ENCODE peak calls at places on chromosomes 11 and 22, in eight cellular contexts. I is fibroblast of lung, Q is right lobe of liver, R is cardiac muscle cell, K is breast epithelium, N is HCT116, M is sigmoid colon, F is brain microvascular endothelial cell. C is an unnamed sample. For H3K36me3, the result is how much of the 10 kb centered on the place peaks cover.

GRCh38 chr11:63837719-63838118 is 1.2 kb upstream of the MARK2 start:
- DNase-seq in I (no peak), Q (no peak), R (no peak), K (no peak), N (no peak), M (no peak), F (no peak), C (no peak)

GRCh38 chr11:69057801-69058200 is 9.1 kb downstream of the TPCN2 start:
- DNase-seq in I (no peak), Q (no peak), R (no peak), K (no peak), N (no peak), M (no peak), F (no peak), C (no peak)

GRCh38 chr11:46665356-46665755 is 35.1 kb downstream of the ARHGAP1 start:
- DNase-seq in I (no peak), Q (no peak), R (no peak), K (no peak), N (no peak), M (peak), F (no peak), C (no peak)

GRCh38 chr22:35328472-35328885 is 28.8 kb downstream of the TOM1 start:
- DNase-seq in I (no peak), Q (peak), R (no peak), K (peak), N (no peak), M (peak), F (no peak), C (no peak)

GRCh38 chr22:44456661-44457412 is 41.2 kb downstream of the RTL6 start:
- DNase-seq in I (no peak), Q (no peak), R (no peak), K (no peak), N (no peak), M (no peak), F (no peak), C (no peak)

GRCh38 chr11:35079581-35079980 is 59.4 kb upstream of the CD44 start:
- DNase-seq in I (no peak), Q (no peak), R (no peak), K (no peak), N (no peak), M (no peak), F (no peak), C (no peak)

GRCh38 chr11:12706531-12707499 is 32.6 kb downstream of the TEAD1 start:
- DNase-seq in I (no peak), Q (peak), R (peak), K (no peak), N (no peak), M (no peak), F (no peak), C (no peak)

GRCh38 chr11:59666969-59667368 is 1.9 kb downstream of the PATL1 start:
- DNase-seq in I (no peak), Q (no peak), R (peak), K (no peak), N (no peak), M (no peak), F (no peak), C (no peak)

GRCh38 chr22:32502346-32502745 is 27.7 kb downstream of the FBXO7 start:
- DNase-seq in I (no peak), Q (no peak), R (no peak), K (no peak), N (no peak), M (no peak), F (no peak), C (no peak)

GRCh38 chr11:33734441-33735165 is 1.6 kb downstream of the CD59 start:
- DNase-seq in I (peak), Q (no peak), R (peak), K (no peak), N (no peak), M (no peak), F (peak), C (no peak)

GRCh38 chr11:122344281-122344680 is 228.3 kb upstream of the BLID start:
- DNase-seq in I (peak), Q (no peak), R (peak), K (no peak), N (no peak), M (no peak), F (peak), C (peak)

GRCh38 chr11:64599698-64600211 is 8.7 kb downstream of the SLC22A12 start:
- DNase-seq in I (no peak), Q (no peak), R (no peak), K (no peak), N (no peak), M (no peak), F (no peak), C (no peak)

GRCh38 chr11:7167976-7168740 is 79.4 kb downstream of the RBMXL2 start:
- DNase-seq in I (no peak), Q (no peak), R (no peak), K (no peak), N (no peak), M (no peak), F (no peak), C (no peak)

GRCh38 chr11:63536669-63537292 is at the start of gene PLAAT4:
- DNase-seq in I (peak), Q (peak), R (peak), K (no peak), N (no peak), M (peak), F (peak), C (no peak)

GRCh38 chr22:42316988-42317387 is 46.5 kb upstream of the TCF20 start:
- DNase-seq in I (peak), Q (no peak), R (peak), K (no peak), N (no peak), M (peak), F (no peak), C (no peak)

GRCh38 chr11:2777396-2777795 is 77.6 kb upstream of the KCNQ1OT1 start:
- DNase-seq in I (peak), Q (peak), R (peak), K (peak), N (no peak), M (peak), F (no peak), C (no peak)

GRCh38 chr22:33860386-33860785 is 59.9 kb downstream of the LARGE1 start:
- DNase-seq in I (no peak), Q (no peak), R (no peak), K (no peak), N (no peak), M (no peak), F (no peak), C (no peak)

GRCh38 chr22:49230194-49230577 is 597.5 kb downstream of the BRD1 start:
- DNase-seq in I (no peak), Q (no peak), R (no peak), K (peak), N (no peak), M (no peak), F (no peak), C (no peak)

GRCh38 chr11:123382555-123383074 is 47.5 kb upstream of the GRAMD1B start:
- DNase-seq in I (no peak), Q (no peak), R (no peak), K (no peak), N (no peak), M (no peak), F (no peak), C (no peak)

GRCh38 chr22:40838486-40838885 is 18.0 kb downstream of the ST13 start:
- DNase-seq in I (no peak), Q (no peak), R (no peak), K (no peak), N (no peak), M (no peak), F (no peak), C (no peak)
- H3K36me3 ChIP-seq in I (under half), Q (under half), R (half or more), K (under half), N (half or more), M (under half), F (half or more), C (under half)

GRCh38 chr11:133531971-133532651 is at the start of gene OPCML:
- DNase-seq in I (no peak), Q (no peak), R (no peak), K (no peak), N (no peak), M (no peak), F (no peak), C (no peak)
- H3K4me3 ChIP-seq in I (no peak), Q (no peak), R (no peak), K (no peak), N (no peak), M (no peak), F (no peak), C (no peak)

GRCh38 chr11:103111400-103111799 is 2.2 kb downstream of the DYNC2H1 start:
- DNase-seq in I (no peak), Q (no peak), R (no peak), K (no peak), N (no peak), M (no peak), F (no peak), C (no peak)

GRCh38 chr11:103112364-103112763 is 3.1 kb downstream of the DYNC2H1 start:
- DNase-seq in I (no peak), Q (no peak), R (peak), K (no peak), N (no peak), M (no peak), F (no peak), C (no peak)

GRCh38 chr11:103109818-103110388 is 677 bp downstream of the DYNC2H1 start:
- DNase-seq in I (peak), Q (no peak), R (peak), K (no peak), N (no peak), M (no peak), F (peak), C (no peak)

GRCh38 chr11:103108933-103109817 is at the start of gene DYNC2H1:
- DNase-seq in I (peak), Q (peak), R (peak), K (peak), N (peak), M (peak), F (peak), C (peak)

GRCh38 chr11:103110406-103110805 is 1.2 kb downstream of the DYNC2H1 start:
- DNase-seq in I (peak), Q (no peak), R (peak), K (no peak), N (no peak), M (no peak), F (peak), C (no peak)
- TF ChIP-seq CTCF in I (peak), Q (no peak), R (peak), K (no peak), N (no peak), M (no peak), F (peak), C (peak)

GRCh38 chr11:44507491-44507890 is 58.0 kb upstream of the CD82 start:
- DNase-seq in I (no peak), Q (no peak), R (no peak), K (no peak), N (no peak), M (no peak), F (no peak), C (no peak)
- H3K36me3 ChIP-seq in I (under half), Q (under half), R (under half), K (under half), N (under half), M (under half), F (under half), C (under half)

DNA sequence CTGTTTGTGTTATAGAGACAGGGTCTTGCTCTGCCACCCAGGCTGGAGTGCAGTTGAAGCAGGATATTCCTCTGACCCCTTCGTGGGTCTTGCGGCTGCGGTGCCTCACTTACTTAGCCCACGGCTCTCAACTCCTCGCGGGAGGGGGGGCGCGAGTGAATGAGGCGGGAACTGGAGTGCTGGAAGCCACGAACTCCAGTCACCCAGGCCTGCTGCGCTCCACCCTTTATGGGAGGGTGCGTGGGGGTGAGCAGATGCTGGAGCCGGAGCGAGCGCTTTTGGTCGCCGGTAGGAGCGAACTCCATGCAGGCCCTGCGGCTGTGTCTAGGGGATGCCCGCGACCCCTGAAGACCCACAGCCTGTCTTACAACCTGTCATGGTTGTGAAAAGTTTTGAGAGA is 1.8 kb downstream of the C11orf54 start:
- DNase-seq in I (no peak), Q (no peak), R (no peak), K (no peak), N (no peak), M (no peak), F (no peak), C (no peak)
- H3K4me3 ChIP-seq in I (no peak), Q (no peak), R (no peak), K (no peak), N (no peak), M (no peak), F (no peak), C (no peak)

GRCh38 chr11:66327171-66328035 is 8.8 kb downstream of the RIN1 start:
- DNase-seq in I (peak), Q (no peak), R (peak), K (no peak), N (no peak), M (no peak), F (peak), C (no peak)
- TF ChIP-seq CTCF in I (peak), Q (no peak), R (no peak), K (no peak), N (no peak), M (no peak), F (peak), C (peak)

GRCh38 chr22:19044381-19044780 is 77.8 kb downstream of the DGCR2 start:
- DNase-seq in I (no peak), Q (no peak), R (no peak), K (no peak), N (no peak), M (peak), F (no peak), C (no peak)

GRCh38 chr22:19046287-19046686 is 75.9 kb downstream of the DGCR2 start:
- DNase-seq in I (no peak), Q (no peak), R (no peak), K (no peak), N (no peak), M (no peak), F (no peak), C (no peak)

GRCh38 chr22:19046719-19047609 is 75.2 kb downstream of the DGCR2 start:
- DNase-seq in I (no peak), Q (no peak), R (no peak), K (no peak), N (no peak), M (no peak), F (no peak), C (no peak)

GRCh38 chr22:19043111-19044085 is 78.8 kb downstream of the DGCR2 start:
- DNase-seq in I (peak), Q (peak), R (no peak), K (no peak), N (no peak), M (peak), F (no peak), C (no peak)

DNA sequence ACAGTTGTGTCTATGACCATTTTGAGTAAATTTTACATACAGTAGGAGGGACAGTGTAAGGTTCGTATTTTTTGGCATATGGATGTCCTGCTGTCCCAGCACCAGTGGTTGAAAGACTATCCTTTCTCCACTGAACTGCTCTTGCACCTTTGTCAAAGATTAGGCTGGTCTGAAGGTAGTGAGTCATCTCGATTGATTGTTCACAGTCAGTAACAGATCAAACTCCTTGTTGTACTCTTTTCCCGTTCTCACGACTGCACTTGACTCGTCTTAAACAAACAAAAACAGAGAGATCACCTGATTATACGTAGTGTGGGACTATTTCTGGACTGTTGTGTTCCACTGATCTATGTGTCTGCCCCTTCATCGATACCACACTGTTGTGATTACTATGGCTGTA is 77.1 kb downstream of the DGCR2 start:
- DNase-seq in I (no peak), Q (no peak), R (no peak), K (no peak), N (no peak), M (no peak), F (no peak), C (no peak)
- H3K36me3 ChIP-seq in I (under half), Q (under half), R (under half), K (under half), N (under half), M (half or more), F (half or more), C (under half)